ENCODE peak calls at places on chromosome 1, in eight cellular contexts. P is progenitor cell of endocrine pancreas, X is GM06990, D is cardiac muscle cell, A is neural progenitor cell, Q is HL-60, S is endothelial cell, C is bronchial epithelial cell. N is an unnamed sample.
A peak's percentile ranks its signal among the peaks of the same experiment; 100 is the strongest.

GRCh38 chr1:89843279-89844121 is 22.7 kb downstream of the LRRC8D start:
- DNase-seq in A (peak; percentile 83), C (peak; percentile 35), S (peak; percentile 80), P (peak; percentile 60), X (peak; percentile 87), D (peak; percentile 74), Q (peak; percentile 81), N (peak; percentile 65)

GRCh38 chr1:206713910-206714312 is 29.2 kb downstream of the MAPKAPK2 start:
- DNase-seq in P (no peak), A (no peak), D (no peak), S (no peak), C (no peak), X (no peak), Q (no peak), N (no peak)

GRCh38 chr1:212962509-212962908 is 12.2 kb downstream of the VASH2 start:
- DNase-seq in P (no peak), D (no peak), S (no peak), A (no peak), Q (no peak), C (no peak), X (no peak), N (no peak)

GRCh38 chr1:94327001-94327685 is 89.8 kb upstream of the ARHGAP29 start:
- DNase-seq in C (no peak), D (peak; percentile 72), Q (no peak), X (no peak), S (peak; percentile 82), P (no peak), A (peak; percentile 84), N (no peak)

GRCh38 chr1:116311756-116312691 is 61.0 kb upstream of the ATP1A1 start:
- DNase-seq in Q (no peak), A (peak; percentile 51), C (peak; percentile 65), S (no peak), P (no peak), X (no peak), D (no peak), N (no peak)

GRCh38 chr1:160520582-160520981 is 2.5 kb downstream of the SLAMF6 start:
- DNase-seq in P (no peak), C (peak; percentile 35), S (no peak), A (no peak), X (no peak), D (no peak), Q (no peak), N (no peak)

GRCh38 chr1:212607206-212607923 is 1.2 kb upstream of the ATF3 start:
- DNase-seq in D (no peak), S (no peak), C (peak; percentile 17), X (peak; percentile 63), A (peak; percentile 47), P (peak; percentile 14), Q (no peak), N (peak; percentile 40)

GRCh38 chr1:85481688-85482087 is 16.7 kb upstream of the DDAH1 start:
- DNase-seq in X (no peak), S (no peak), Q (no peak), D (no peak), A (no peak), P (no peak), C (no peak), N (no peak)

GRCh38 chr1:245060684-245061374 is 94.0 kb upstream of the KIF26B start:
- DNase-seq in D (peak; percentile 90), S (no peak), P (no peak), Q (no peak), C (no peak), A (no peak), X (no peak), N (no peak)

GRCh38 chr1:22540311-22540710 is 23.0 kb upstream of the EPHA8 start:
- DNase-seq in X (no peak), P (no peak), Q (no peak), D (peak; percentile 13), A (no peak), S (no peak), C (no peak), N (no peak)

DNA sequence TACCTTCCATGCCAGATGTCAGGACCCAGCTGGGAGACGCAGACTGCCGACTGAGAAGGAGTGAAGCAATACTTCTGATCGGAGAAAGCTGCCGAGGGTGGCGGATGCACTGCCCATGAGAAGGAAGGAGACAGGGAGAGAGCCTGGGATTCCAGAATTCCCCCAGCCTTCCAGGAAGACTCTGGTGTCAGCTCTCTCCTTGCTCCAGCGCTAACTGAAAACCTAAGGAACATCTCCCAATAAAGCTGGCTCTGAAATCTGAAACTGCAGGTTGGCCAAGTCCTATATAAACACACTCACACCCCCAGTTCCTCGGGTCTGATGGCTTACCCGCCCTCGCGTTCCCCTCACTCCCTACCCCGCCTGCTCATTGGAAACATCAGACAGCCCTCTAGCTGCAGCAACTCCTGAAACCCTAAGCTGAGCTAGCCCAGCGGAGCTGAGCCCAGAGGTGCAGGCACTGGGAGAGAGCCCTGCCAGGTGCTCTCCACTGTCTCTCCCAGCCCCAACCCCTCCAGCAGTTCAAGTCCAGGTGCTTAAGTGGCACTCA is 52.3 kb downstream of the PLEKHA6 start:
- DNase-seq in C (no peak), P (no peak), X (no peak), D (peak; percentile 67), Q (no peak), S (peak; percentile 15), A (peak; percentile 64), N (no peak)
- TF ChIP-seq CTCF in C (peak; percentile 18), P (no peak), X (no peak), D (no peak), Q (no peak), S (no peak), A (no peak), N (no peak)

GRCh38 chr1:7755448-7755847 is 15.6 kb upstream of the VAMP3 start:
- DNase-seq in S (peak; percentile 23), P (no peak), X (no peak), Q (no peak), D (peak; percentile 27), A (peak; percentile 43), C (no peak), N (no peak)
- TF ChIP-seq CTCF in S (no peak), P (peak; percentile 61), X (peak; percentile 38), Q (peak; percentile 19), D (peak; percentile 39), A (peak; percentile 63), C (no peak), N (no peak)

GRCh38 chr1:170261669-170262068 is 115.9 kb downstream of the NTMT2 start:
- DNase-seq in Q (no peak), A (no peak), D (no peak), S (no peak), X (no peak), C (no peak), P (no peak), N (no peak)

GRCh38 chr1:170271430-170271829 is 125.7 kb downstream of the NTMT2 start:
- DNase-seq in S (no peak), A (no peak), P (no peak), X (no peak), C (no peak), D (no peak), Q (no peak), N (no peak)

GRCh38 chr1:170262540-170262939 is 116.8 kb downstream of the NTMT2 start:
- DNase-seq in P (no peak), X (no peak), S (no peak), A (no peak), D (no peak), Q (no peak), C (no peak), N (no peak)

GRCh38 chr1:170265234-170265633 is 119.5 kb downstream of the NTMT2 start:
- DNase-seq in A (no peak), S (no peak), X (no peak), P (no peak), Q (no peak), C (no peak), D (no peak), N (no peak)

DNA sequence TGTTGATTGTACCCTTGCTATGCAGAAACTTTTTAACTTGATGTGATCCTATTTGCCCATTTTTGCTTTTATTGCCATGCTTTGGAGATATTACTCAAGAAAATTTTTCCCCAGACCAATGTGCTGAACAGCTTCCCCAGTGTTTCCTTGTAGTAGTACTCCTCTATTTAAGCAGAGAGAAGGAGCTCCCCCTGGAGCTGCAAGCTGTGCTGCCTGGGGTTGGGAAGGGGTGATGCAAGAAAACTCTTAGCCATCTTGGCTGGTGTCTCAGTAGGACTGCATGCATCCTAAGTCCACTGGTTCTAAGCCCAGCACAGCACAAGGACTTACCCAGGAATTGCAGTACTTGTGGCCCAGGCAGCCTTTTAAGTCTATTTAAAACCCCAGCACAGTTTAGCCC is 121.6 kb downstream of the NTMT2 start:
- DNase-seq in C (peak; percentile 3), D (peak; percentile 22), X (no peak), A (peak; percentile 36), Q (no peak), S (no peak), P (no peak), N (no peak)
- TF ChIP-seq CTCF in C (no peak), D (peak; percentile 16), X (no peak), A (peak; percentile 9), Q (no peak), S (no peak), P (no peak), N (no peak)

GRCh38 chr1:27522860-27523665 is 33.1 kb upstream of the WASF2 start:
- DNase-seq in S (peak; percentile 33), C (no peak), D (peak; percentile 55), A (peak; percentile 52), X (no peak), Q (peak; percentile 41), P (no peak), N (no peak)
- TF ChIP-seq CTCF in S (no peak), C (peak; percentile 51), D (peak; percentile 41), A (peak; percentile 46), X (peak; percentile 13), Q (no peak), P (peak; percentile 39), N (no peak)

GRCh38 chr1:69697343-69697742 is 129.6 kb downstream of the LRRC7 start:
- DNase-seq in D (no peak), S (no peak), A (no peak), Q (no peak), P (no peak), X (no peak), C (no peak), N (no peak)

GRCh38 chr1:69706473-69706872 is 138.8 kb downstream of the LRRC7 start:
- DNase-seq in P (no peak), D (no peak), C (no peak), A (no peak), Q (no peak), S (no peak), X (no peak), N (no peak)

GRCh38 chr1:69702085-69702484 is 134.4 kb downstream of the LRRC7 start:
- DNase-seq in X (no peak), Q (no peak), S (no peak), P (no peak), C (peak; percentile 78), A (no peak), D (no peak), N (no peak)

DNA sequence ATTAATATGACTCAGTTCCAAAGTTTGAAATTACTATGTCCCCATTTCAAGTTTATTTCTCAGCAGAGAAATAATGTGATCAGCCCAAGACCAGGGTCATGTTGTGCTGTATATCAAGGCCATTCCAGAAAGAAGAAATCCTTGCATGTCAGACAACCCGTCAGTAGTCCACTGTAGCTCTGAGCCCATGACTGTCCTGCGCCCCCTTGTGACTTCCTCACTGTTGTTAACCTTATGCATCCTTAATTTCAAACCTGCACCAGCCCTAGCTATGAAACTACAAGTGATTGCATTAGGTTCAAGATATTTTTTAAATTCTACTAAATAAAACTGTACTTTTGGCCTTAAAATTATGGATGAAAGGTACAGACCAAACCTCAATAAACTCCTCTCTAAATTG is 133.0 kb downstream of the LRRC7 start:
- DNase-seq in A (peak; percentile 68), Q (no peak), P (no peak), X (no peak), S (peak; percentile 66), D (peak; percentile 32), C (peak; percentile 37), N (no peak)
- TF ChIP-seq CTCF in A (peak; percentile 75), Q (peak; percentile 1), P (peak; percentile 57), X (peak; percentile 53), S (peak; percentile 18), D (peak; percentile 32), C (peak; percentile 50), N (no peak)

N was measured in natural killer cell.